ENCODE peak calls at places on chromosomes 2 and 18, in ten cellular contexts. H is ovary; E is fibroblast of the aortic adventitia; G is cardiac muscle cell; Q is T-helper 17 cell; A is activated T-cell treated with anti-CD3 and anti-CD28 coated beads for 1 hour; V is upper lobe of left lung; B is stimulated activated CD8-positive, alpha-beta memory T cell treated with anti-CD3 and anti-CD28 coated beads, Interleukin-7, amount 100 ng/mL, for 1 hour; S is HuH-7.5; N is right lobe of liver. O is an unnamed sample.

GRCh38 chr18:30971338-30971956 is 71.1 kb downstream of the DSC3 start:
- DNase-seq in H (no peak), E (peak; percentile 43), G (peak; percentile 41), Q (no peak), A (no peak), V (no peak), B (no peak), S (no peak), N (no peak), O (peak; percentile 61)

GRCh38 chr2:194004590-194005206 is 1652.3 kb upstream of the SLC39A10 start:
- DNase-seq in H (no peak), E (peak; percentile 10), G (peak; percentile 0), Q (no peak), A (no peak), V (no peak), B (no peak), S (no peak), N (no peak), O (no peak)

GRCh38 chr2:30653847-30654246 is 153.4 kb downstream of the CAPN13 start:
- DNase-seq in H (no peak), E (peak; percentile 68), G (peak; percentile 65), Q (no peak), A (no peak), V (no peak), B (no peak), S (no peak), N (no peak), O (no peak)

GRCh38 chr2:220856486-220856885 is 715.6 kb downstream of the EPHA4 start:
- DNase-seq in H (no peak), E (no peak), G (no peak), Q (no peak), A (no peak), V (no peak), B (no peak), S (no peak), N (no peak), O (no peak)

GRCh38 chr2:177030391-177031000 is 182.1 kb upstream of the HNRNPA3 start:
- DNase-seq in H (no peak), E (no peak), G (no peak), Q (no peak), A (no peak), V (no peak), B (no peak), S (no peak), N (no peak), O (no peak)

GRCh38 chr2:236536727-236537398 is 32.8 kb upstream of the ACKR3 start:
- DNase-seq in H (no peak), E (no peak), G (no peak), Q (no peak), A (peak; percentile 48), V (no peak), B (no peak), S (no peak), N (no peak), O (no peak)

GRCh38 chr2:239263937-239264837 is 136.6 kb downstream of the HDAC4 start:
- DNase-seq in H (peak; percentile 43), E (peak; percentile 74), G (peak; percentile 77), Q (no peak), A (no peak), V (peak; percentile 53), B (no peak), S (no peak), N (no peak), O (no peak)

GRCh38 chr2:202933139-202933510 is 21.1 kb downstream of the CARF start:
- DNase-seq in H (no peak), E (no peak), G (no peak), Q (no peak), A (no peak), V (no peak), B (no peak), S (no peak), N (no peak), O (no peak)

GRCh38 chr2:157986761-157987160 is 110.6 kb upstream of the ACVR1 start:
- DNase-seq in H (no peak), E (no peak), G (no peak), Q (no peak), A (no peak), V (no peak), B (no peak), S (no peak), N (no peak), O (no peak)

O was measured in HAP-1.